ENCODE peak calls at places on chromosome 6, in seven cellular contexts. D is T-helper 2 cell; R is NCI-H345; P is CD8-positive, alpha-beta memory T cell; J is frontal cortex; N is effector memory CD8-positive, alpha-beta T cell; H is progenitor cell of endocrine pancreas. I is an unnamed sample.

GRCh38 chr6:2970753-2971419 is 481 bp downstream of the SERPINB6 start:
- DNase-seq in D (peak), R (no peak), P (peak), J (peak), N (peak), H (no peak), I (no peak)

GRCh38 chr6:107600936-107601335 is 111.0 kb downstream of the SOBP start:
- DNase-seq in D (no peak), R (no peak), P (no peak), J (no peak), N (no peak), H (no peak), I (no peak)

GRCh38 chr6:104597541-104598050 is 262.1 kb downstream of the HACE1 start:
- DNase-seq in D (no peak), R (no peak), P (no peak), J (no peak), N (no peak), H (no peak), I (no peak)

GRCh38 chr6:111222341-111222740 is 135.0 kb downstream of the SLC16A10 start:
- DNase-seq in D (no peak), R (no peak), P (no peak), J (no peak), N (no peak), H (no peak), I (no peak)

GRCh38 chr6:30361661-30362060 is 16.7 kb downstream of the RPP21 start:
- DNase-seq in D (no peak), R (no peak), P (no peak), J (no peak), N (no peak), H (no peak), I (no peak)

GRCh38 chr6:136736281-136736960 is 55.9 kb downstream of the MAP3K5 start:
- DNase-seq in D (no peak), R (no peak), P (no peak), J (no peak), N (no peak), H (no peak), I (no peak)

GRCh38 chr6:47090881-47091280 is 48.7 kb upstream of the ADGRF1 start:
- DNase-seq in D (no peak), R (no peak), P (no peak), J (no peak), N (no peak), H (no peak), I (no peak)

GRCh38 chr6:122005661-122006060 is 393.8 kb upstream of the HSF2 start:
- DNase-seq in D (no peak), R (no peak), P (no peak), J (no peak), N (no peak), H (no peak), I (no peak)

GRCh38 chr6:157099912-157100593 is 223.3 kb downstream of the TMEM242 start:
- DNase-seq in D (peak), R (no peak), P (peak), J (no peak), N (peak), H (no peak), I (no peak)

GRCh38 chr6:138234363-138234762 is 16.1 kb upstream of the PBOV1 start:
- DNase-seq in D (no peak), R (no peak), P (no peak), J (no peak), N (no peak), H (no peak), I (no peak)

GRCh38 chr6:16600026-16600425 is 161.2 kb downstream of the ATXN1 start:
- DNase-seq in D (no peak), R (no peak), P (no peak), J (no peak), N (no peak), H (no peak), I (no peak)

GRCh38 chr6:124901105-124901504 is 61.1 kb upstream of the RNF217 start:
- DNase-seq in D (no peak), R (no peak), P (no peak), J (no peak), N (no peak), H (no peak), I (no peak)

GRCh38 chr6:30691208-30691872 is 556 bp upstream of the NRM start:
- DNase-seq in D (no peak), R (no peak), P (no peak), J (no peak), N (no peak), H (no peak), I (no peak)

GRCh38 chr6:54980511-54981275 is 134.1 kb downstream of the FAM83B start:
- DNase-seq in D (no peak), R (no peak), P (no peak), J (no peak), N (no peak), H (no peak), I (no peak)

GRCh38 chr6:28383235-28384142 is 16.1 kb downstream of the ZSCAN12 start:
- DNase-seq in D (no peak), R (peak), P (no peak), J (peak), N (no peak), H (peak), I (peak)

GRCh38 chr6:150043096-150043495 is 17.8 kb upstream of the RAET1L start:
- DNase-seq in D (no peak), R (no peak), P (no peak), J (no peak), N (no peak), H (no peak), I (no peak)

GRCh38 chr6:119604124-119604523 is 254.6 kb upstream of the MAN1A1 start:
- DNase-seq in D (no peak), R (no peak), P (no peak), J (no peak), N (no peak), H (no peak), I (no peak)

GRCh38 chr6:24524801-24525200 is 30.0 kb downstream of the ALDH5A1 start:
- DNase-seq in D (no peak), R (peak), P (no peak), J (no peak), N (no peak), H (no peak), I (peak)

GRCh38 chr6:63418741-63419140 is 99.0 kb upstream of the LGSN start:
- DNase-seq in D (no peak), R (no peak), P (no peak), J (no peak), N (no peak), H (no peak), I (no peak)

GRCh38 chr6:130778946-130779657 is 48.1 kb upstream of the SMLR1 start:
- DNase-seq in D (no peak), R (no peak), P (no peak), J (no peak), N (no peak), H (no peak), I (no peak)

GRCh38 chr6:137982418-137983189 is 115.5 kb downstream of the TNFAIP3 start:
- DNase-seq in D (peak), R (no peak), P (peak), J (no peak), N (peak), H (no peak), I (no peak)

GRCh38 chr6:21045135-21045616 is 510.9 kb downstream of the CDKAL1 start:
- DNase-seq in D (no peak), R (no peak), P (no peak), J (no peak), N (no peak), H (no peak), I (no peak)

GRCh38 chr6:30741789-30742315 is 635 bp downstream of the FLOT1 start:
- DNase-seq in D (no peak), R (no peak), P (no peak), J (peak), N (no peak), H (no peak), I (no peak)

GRCh38 chr6:165864925-165865324 is 201.9 kb upstream of the PDE10A start:
- DNase-seq in D (no peak), R (no peak), P (no peak), J (no peak), N (no peak), H (no peak), I (no peak)

GRCh38 chr6:45555981-45556771 is 178.4 kb upstream of the SUPT3H start:
- DNase-seq in D (no peak), R (no peak), P (no peak), J (no peak), N (no peak), H (no peak), I (no peak)

GRCh38 chr6:25558155-25558817 is 93.7 kb upstream of the SCGN start:
- DNase-seq in D (no peak), R (no peak), P (no peak), J (no peak), N (no peak), H (no peak), I (no peak)